ENCODE peak calls at places on chromosome 16, in eight cellular contexts. W, V, R, D, U, E, C and G are unnamed samples.

GRCh38 chr16:17404903-17405691 is 65.7 kb downstream of the XYLT1 start:
- DNase-seq in V (no peak), E (no peak), W (no peak), C (no peak), U (no peak), R (peak), D (peak), G (no peak)

GRCh38 chr16:59950431-59950830 is 1216.3 kb upstream of the GOT2 start:
- DNase-seq in D (no peak), C (no peak), W (no peak), V (no peak), R (no peak), E (no peak), U (no peak), G (no peak)

GRCh38 chr16:85490971-85491771 is 122.0 kb upstream of the GSE1 start:
- DNase-seq in V (peak), C (no peak), R (no peak), E (peak), W (peak), U (no peak), D (no peak), G (peak)

GRCh38 chr16:59527206-59527997 is 793.3 kb upstream of the GOT2 start:
- DNase-seq in R (no peak), C (no peak), U (peak), V (no peak), E (no peak), W (no peak), D (no peak), G (no peak)

GRCh38 chr16:3681206-3681605 is 26.7 kb downstream of the DNASE1 start:
- DNase-seq in R (no peak), W (no peak), D (no peak), U (no peak), V (no peak), E (no peak), C (no peak), G (no peak)

GRCh38 chr16:79182618-79183017 is 417.9 kb downstream of the MAF start:
- DNase-seq in U (no peak), E (no peak), C (no peak), D (no peak), V (no peak), R (no peak), W (no peak), G (no peak)

GRCh38 chr16:67247698-67248400 is 568 bp upstream of the FHOD1 start:
- DNase-seq in W (no peak), R (no peak), C (no peak), D (no peak), E (no peak), V (no peak), U (no peak), G (no peak)

GRCh38 chr16:68506331-68507053 is 32.6 kb upstream of the ZFP90 start:
- DNase-seq in W (no peak), R (no peak), E (no peak), U (peak), D (no peak), C (no peak), V (no peak), G (no peak)

GRCh38 chr16:36336-36984 is 16.9 kb downstream of the POLR3K start:
- DNase-seq in D (no peak), V (no peak), R (no peak), U (no peak), C (no peak), E (no peak), W (no peak), G (no peak)

GRCh38 chr16:85819711-85820110 is 20.2 kb downstream of the COX4I1 start:
- DNase-seq in D (no peak), R (no peak), V (no peak), U (no peak), W (no peak), C (no peak), E (no peak), G (no peak)

GRCh38 chr16:6081320-6081976 is 983.9 kb upstream of the EEF2KMT start:
- DNase-seq in E (peak), C (no peak), U (no peak), V (peak), W (no peak), R (no peak), D (no peak), G (peak)

GRCh38 chr16:27737513-27737912 is 187.6 kb downstream of the KATNIP start:
- DNase-seq in U (no peak), W (no peak), D (no peak), E (no peak), R (no peak), C (no peak), V (no peak), G (no peak)

GRCh38 chr16:4370570-4371480 is 823 bp upstream of the VASN start:
- DNase-seq in D (peak), R (no peak), W (no peak), C (no peak), E (no peak), V (no peak), U (peak), G (no peak)

GRCh38 chr16:68265078-68265925 is 976 bp downstream of the SLC7A6 start:
- DNase-seq in V (peak), W (no peak), E (peak), U (peak), D (no peak), C (peak), R (no peak), G (no peak)

GRCh38 chr16:48075398-48075797 is 80.4 kb downstream of the ABCC12 start:
- DNase-seq in V (no peak), C (no peak), W (no peak), E (no peak), D (peak), U (no peak), R (no peak), G (no peak)

GRCh38 chr16:89903908-89904515 is 14.7 kb upstream of the MC1R start:
- DNase-seq in W (no peak), D (no peak), C (no peak), E (no peak), R (no peak), U (no peak), V (no peak), G (no peak)

GRCh38 chr16:17578921-17579876 is 108.4 kb upstream of the XYLT1 start:
- DNase-seq in E (peak), D (peak), W (peak), U (peak), C (peak), R (no peak), V (peak), G (peak)

GRCh38 chr16:27698746-27699145 is 148.8 kb downstream of the KATNIP start:
- DNase-seq in W (no peak), U (no peak), C (no peak), D (no peak), V (no peak), R (no peak), E (no peak), G (no peak)

GRCh38 chr16:11142261-11142630 is 113.8 kb downstream of the SOCS1 start:
- DNase-seq in C (no peak), V (no peak), W (no peak), D (no peak), R (no peak), E (no peak), U (no peak), G (no peak)

GRCh38 chr16:58409316-58409973 is 17.2 kb downstream of the GINS3 start:
- DNase-seq in D (peak), U (no peak), V (no peak), E (no peak), C (peak), W (no peak), R (no peak), G (no peak)

GRCh38 chr16:54194008-54194731 is 92.4 kb downstream of the IRX3 start:
- DNase-seq in E (no peak), U (no peak), C (peak), W (no peak), R (no peak), D (no peak), V (no peak), G (no peak)

GRCh38 chr16:86037999-86038922 is 139.3 kb downstream of the IRF8 start:
- DNase-seq in V (no peak), R (no peak), U (no peak), E (no peak), D (no peak), C (no peak), W (no peak), G (no peak)

GRCh38 chr16:79484237-79484636 is 116.3 kb downstream of the MAF start:
- DNase-seq in U (no peak), C (no peak), E (no peak), D (no peak), V (no peak), W (no peak), R (no peak), G (no peak)

GRCh38 chr16:79509221-79509631 is 91.3 kb downstream of the MAF start:
- DNase-seq in V (no peak), U (no peak), C (peak), E (no peak), D (no peak), R (peak), W (no peak), G (no peak)

GRCh38 chr16:72886366-72886974 is 161.5 kb downstream of the ZFHX3 start:
- DNase-seq in W (no peak), V (no peak), E (no peak), R (no peak), D (no peak), C (no peak), U (no peak), G (no peak)

GRCh38 chr16:68762996-68763756 is 26.1 kb downstream of the CDH1 start:
- DNase-seq in R (no peak), U (no peak), E (no peak), C (peak), D (no peak), V (no peak), W (no peak), G (peak)

GRCh38 chr16:56203052-56203451 is 11.8 kb downstream of the GNAO1 start:
- DNase-seq in D (no peak), W (no peak), E (peak), C (no peak), V (peak), U (peak), R (no peak), G (no peak)

GRCh38 chr16:17350212-17350611 is 120.5 kb downstream of the XYLT1 start:
- DNase-seq in D (no peak), U (no peak), C (no peak), V (no peak), E (no peak), R (no peak), W (no peak), G (no peak)

GRCh38 chr16:66925322-66925840 is at the start of gene RRAD:
- DNase-seq in V (no peak), C (no peak), W (no peak), U (no peak), D (no peak), E (no peak), R (no peak), G (peak)

GRCh38 chr16:11224096-11224893 is 31.7 kb downstream of the SOCS1 start:
- DNase-seq in U (no peak), R (no peak), C (peak), V (peak), D (no peak), W (peak), E (peak), G (no peak)

GRCh38 chr16:50326835-50327465 is 41.8 kb downstream of the BRD7 start:
- DNase-seq in V (peak), R (no peak), C (no peak), E (peak), U (no peak), D (no peak), W (peak), G (no peak)